ENCODE peak calls at places on chromosome 4, in four cellular contexts. L is K562, B is PC-3, S is HCT116. V is an unnamed sample.

GRCh38 chr4:137819964-137820383 is 287.7 kb upstream of the PCDH18 start:
- DNase-seq in L (no peak), B (peak), S (peak), V (peak)

GRCh38 chr4:110830461-110830860 is 207.6 kb upstream of the PITX2 start:
- DNase-seq in L (no peak), B (no peak), S (no peak), V (peak)

GRCh38 chr4:153060191-153060590 is 124.1 kb downstream of the FHDC1 start:
- DNase-seq in L (no peak), B (no peak), S (no peak), V (no peak)

GRCh38 chr4:37864786-37865185 is 26.1 kb upstream of the TBC1D1 start:
- DNase-seq in L (no peak), B (no peak), S (no peak), V (no peak)

GRCh38 chr4:5988086-5988845 is 30.0 kb downstream of the C4orf50 start:
- DNase-seq in L (no peak), B (no peak), S (no peak), V (no peak)

GRCh38 chr4:7907142-7907541 is 32.5 kb downstream of the AFAP1 start:
- DNase-seq in L (no peak), B (no peak), S (no peak), V (no peak)

GRCh38 chr4:7052313-7052712 is 9.1 kb downstream of the TADA2B start:
- DNase-seq in L (no peak), B (no peak), S (no peak), V (no peak)

GRCh38 chr4:172809319-172809718 is 359.3 kb upstream of the GALNT7 start:
- DNase-seq in L (no peak), B (no peak), S (no peak), V (no peak)

GRCh38 chr4:120085705-120086104 is 19.1 kb upstream of the MAD2L1 start:
- DNase-seq in L (no peak), B (no peak), S (no peak), V (no peak)

GRCh38 chr4:78885598-78885997 is 53.6 kb downstream of the PAQR3 start:
- DNase-seq in L (no peak), B (no peak), S (no peak), V (no peak)

GRCh38 chr4:97531351-97531750 is 611.9 kb downstream of the STPG2 start:
- DNase-seq in L (no peak), B (no peak), S (no peak), V (no peak)

GRCh38 chr4:7335363-7336066 is 99.2 kb downstream of the PSAPL1 start:
- DNase-seq in L (peak), B (peak), S (peak), V (peak)

GRCh38 chr4:69689530-69690111 is 36.6 kb upstream of the UGT2A1 start:
- DNase-seq in L (peak), B (peak), S (peak), V (peak)

GRCh38 chr4:77052352-77052751 is 23.4 kb downstream of the CCNI start:
- DNase-seq in L (peak), B (peak), S (peak), V (peak)

GRCh38 chr4:12231098-12231497 is 802.4 kb upstream of the HS3ST1 start:
- DNase-seq in L (no peak), B (no peak), S (no peak), V (no peak)

GRCh38 chr4:102734591-102735385 is 26.0 kb downstream of the MANBA start:
- DNase-seq in L (no peak), B (peak), S (no peak), V (peak)

GRCh38 chr4:54658321-54659093 is 750 bp downstream of the KIT start:
- DNase-seq in L (peak), B (peak), S (peak), V (peak)

GRCh38 chr4:54660145-54660535 is 2.4 kb downstream of the KIT start:
- DNase-seq in L (no peak), B (peak), S (no peak), V (no peak)

GRCh38 chr4:54659213-54660144 is 1.7 kb downstream of the KIT start:
- DNase-seq in L (no peak), B (no peak), S (no peak), V (peak)

GRCh38 chr4:54657194-54657555 is 582 bp upstream of the KIT start:
- DNase-seq in L (no peak), B (no peak), S (no peak), V (no peak)

GRCh38 chr4:54657556-54658313 is at the start of gene KIT:
- DNase-seq in L (peak), B (no peak), S (no peak), V (peak)
- TF ChIP-seq EZH2 in L (no peak), B (no peak), S (no peak), V (peak)

DNA sequence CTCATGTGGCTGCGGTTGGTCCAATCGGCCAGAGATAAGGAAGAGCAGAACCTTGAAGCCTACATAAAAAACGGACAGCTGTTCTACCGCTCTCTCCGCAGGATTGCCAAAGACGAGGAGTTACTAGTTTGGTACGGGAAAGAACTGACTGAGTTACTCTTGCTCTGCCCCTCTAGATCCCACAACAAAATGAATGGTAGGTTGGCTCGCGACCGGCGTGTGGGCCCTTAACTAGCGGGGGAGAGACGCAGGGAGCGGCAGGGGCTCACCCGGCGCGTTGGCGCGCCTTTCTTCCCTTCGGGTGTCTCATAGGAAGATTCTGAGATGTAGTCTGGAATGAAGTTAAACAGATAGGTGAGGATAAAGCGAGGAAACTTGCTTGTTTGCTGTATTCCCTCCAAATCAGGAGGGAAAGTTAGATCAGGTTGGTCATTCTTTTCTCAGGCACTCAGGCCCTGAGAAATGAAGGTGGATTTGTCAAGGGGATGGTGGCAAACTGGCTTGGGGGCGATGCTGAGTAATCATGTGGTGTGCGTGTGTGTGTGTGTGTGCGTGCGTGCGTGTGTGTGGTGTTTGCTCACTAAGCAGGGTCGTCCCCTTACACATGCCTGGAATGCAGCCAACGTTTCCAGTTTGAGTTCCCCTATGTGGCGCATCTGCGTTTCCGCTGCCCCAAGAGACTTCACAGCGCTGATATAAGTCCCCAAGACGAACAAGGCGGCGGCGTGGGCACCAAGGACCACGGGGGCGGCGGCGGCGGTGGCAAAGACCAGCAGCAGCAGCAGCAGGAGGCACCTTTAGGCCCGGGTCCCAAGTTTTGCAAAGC is 4.2 kb downstream of the PRDM8 start:
- DNase-seq in L (no peak), B (no peak), S (no peak), V (peak)
- TF ChIP-seq EZH2 in L (no peak), B (no peak), S (no peak), V (peak)

DNA sequence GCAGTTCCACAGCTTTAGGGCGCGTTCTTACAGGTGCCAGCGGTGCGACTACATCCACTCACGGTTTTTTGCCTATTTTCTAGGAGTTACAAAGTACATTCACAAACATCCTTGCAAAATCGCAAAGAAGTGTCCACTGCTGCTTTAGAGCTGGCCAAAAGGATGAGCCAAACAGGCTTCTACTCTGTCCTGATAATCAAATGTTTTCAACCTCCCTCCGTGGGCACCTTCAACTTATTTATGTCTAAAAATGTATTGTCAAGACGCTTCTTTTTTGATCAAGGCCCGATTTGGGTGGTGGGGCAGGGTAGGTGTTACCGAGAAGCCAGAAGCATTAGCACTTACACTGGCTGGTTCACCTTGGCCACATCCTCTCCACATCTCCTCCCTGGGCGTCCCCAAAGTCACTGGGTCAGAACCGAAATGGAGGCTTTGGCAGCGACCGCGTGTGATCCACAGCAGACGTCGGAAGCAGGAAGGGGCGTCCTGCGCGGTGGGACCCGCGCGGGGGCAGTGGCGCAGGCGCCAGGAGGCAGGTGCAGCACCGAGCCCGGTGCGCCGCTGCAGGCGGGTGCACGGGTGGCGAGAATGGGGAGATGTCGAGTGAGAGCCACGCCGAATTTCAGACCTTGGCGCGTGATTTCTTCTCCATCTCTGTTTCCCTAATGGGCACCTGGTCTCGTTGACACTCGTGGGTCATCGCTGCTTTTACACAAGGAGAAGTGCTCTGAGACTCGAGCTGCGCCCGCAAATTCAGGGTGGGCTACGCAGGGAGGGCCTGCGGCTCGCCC is 16.9 kb downstream of the NKX3-2 start:
- DNase-seq in L (peak), B (no peak), S (no peak), V (no peak)
- TF ChIP-seq EZH2 in L (no peak), B (no peak), S (no peak), V (no peak)

GRCh38 chr4:1172228-1172851 is at the start of gene SPON2:
- DNase-seq in L (no peak), B (no peak), S (no peak), V (peak)
- TF ChIP-seq EZH2 in L (no peak), B (peak), S (no peak), V (no peak)

V was measured in hepatocyte.